ENCODE peak calls at places on chromosome 17, in six cellular contexts. P is stomach, K is ovary, Y is SK-N-SH, T is tibial nerve, O is hepatocyte. Z is an unnamed sample.

GRCh38 chr17:30236807-30237206 is 1.3 kb upstream of the SLC6A4 start:
- DNase-seq in T (peak; percentile 18), K (peak; percentile 54), P (peak; percentile 59), Y (peak; percentile 87), O (peak; percentile 68), Z (no peak)

GRCh38 chr17:39239640-39240314 is 14.0 kb upstream of the STAC2 start:
- DNase-seq in K (no peak), O (peak; percentile 68), Y (peak; percentile 72), T (no peak), P (peak; percentile 78), Z (no peak)

GRCh38 chr17:36482611-36483504 is 3.6 kb upstream of the ZNHIT3 start:
- DNase-seq in P (peak; percentile 91), K (peak; percentile 93), Y (peak; percentile 97), O (peak; percentile 89), T (peak; percentile 73), Z (peak; percentile 25)

GRCh38 chr17:39979021-39979660 is 1.5 kb upstream of the PSMD3 start:
- DNase-seq in T (no peak), P (no peak), Y (no peak), O (peak; percentile 63), K (no peak), Z (no peak)

GRCh38 chr17:28468781-28469180 is 4.7 kb upstream of the SLC13A2 start:
- DNase-seq in Y (no peak), K (no peak), P (no peak), T (no peak), O (no peak), Z (no peak)

GRCh38 chr17:76262732-76263344 is 2.3 kb upstream of the UBALD2 start:
- DNase-seq in Y (no peak), T (no peak), P (peak; percentile 80), K (no peak), O (peak; percentile 68), Z (no peak)

GRCh38 chr17:48374650-48375230 is 55.3 kb downstream of the SKAP1 start:
- DNase-seq in Y (peak; percentile 24), T (no peak), K (no peak), O (peak; percentile 26), P (peak; percentile 43), Z (no peak)

GRCh38 chr17:17376362-17376761 is 73.2 kb downstream of the NT5M start:
- DNase-seq in T (no peak), P (no peak), Y (no peak), O (peak; percentile 41), K (no peak), Z (no peak)

GRCh38 chr17:17351356-17351891 is 48.3 kb downstream of the NT5M start:
- DNase-seq in T (no peak), O (peak; percentile 5), Y (no peak), P (peak; percentile 10), K (peak; percentile 46), Z (no peak)

GRCh38 chr17:77131919-77132318 is 8.8 kb upstream of the SEC14L1 start:
- DNase-seq in Y (peak; percentile 66), P (peak; percentile 60), K (no peak), O (peak; percentile 67), T (no peak), Z (no peak)

GRCh38 chr17:21177854-21178600 is 35.9 kb downstream of the TMEM11 start:
- DNase-seq in T (no peak), Y (peak; percentile 8), P (peak; percentile 15), O (no peak), K (no peak), Z (peak; percentile 46)

GRCh38 chr17:32487460-32488176 is 825 bp downstream of the CDK5R1 start:
- DNase-seq in P (no peak), T (no peak), K (peak; percentile 55), Y (peak; percentile 76), O (peak; percentile 40), Z (no peak)

GRCh38 chr17:17395246-17395802 is 81.5 kb upstream of the MED9 start:
- DNase-seq in O (no peak), K (no peak), P (no peak), T (no peak), Y (no peak), Z (no peak)

GRCh38 chr17:60163108-60163784 is 13.5 kb downstream of the CA4 start:
- DNase-seq in T (no peak), P (no peak), O (peak; percentile 8), K (no peak), Y (peak; percentile 43), Z (no peak)

GRCh38 chr17:38443356-38444026 is 15.2 kb downstream of the ARHGAP23 start:
- DNase-seq in P (no peak), Y (no peak), T (no peak), O (no peak), K (no peak), Z (no peak)

GRCh38 chr17:39132192-39132600 is 19.2 kb downstream of the PLXDC1 start:
- DNase-seq in T (no peak), P (no peak), K (peak; percentile 71), Y (no peak), O (peak; percentile 39), Z (no peak)

GRCh38 chr17:60743812-60744211 is 66.2 kb downstream of the BCAS3 start:
- DNase-seq in Y (no peak), T (no peak), P (no peak), O (peak; percentile 6), K (no peak), Z (no peak)

GRCh38 chr17:31688704-31689103 is 170.3 kb downstream of the COPRS start:
- DNase-seq in T (no peak), O (no peak), Y (no peak), P (no peak), K (no peak), Z (no peak)

GRCh38 chr17:33901085-33901484 is 354.0 kb upstream of the CCL2 start:
- DNase-seq in K (no peak), O (no peak), Y (no peak), P (no peak), T (no peak), Z (no peak)

GRCh38 chr17:61139219-61139618 is 260.4 kb upstream of the TBX2 start:
- DNase-seq in O (no peak), P (peak; percentile 43), T (no peak), Y (no peak), K (no peak), Z (no peak)

GRCh38 chr17:4584125-4584834 is at the start of gene SMTNL2:
- DNase-seq in Y (peak; percentile 64), K (peak; percentile 89), P (no peak), T (no peak), O (peak; percentile 83), Z (no peak)

GRCh38 chr17:83080641-83081560 is 1.5 kb downstream of the METRNL start:
- DNase-seq in Y (peak; percentile 77), P (peak; percentile 45), K (peak; percentile 72), T (no peak), O (peak; percentile 77), Z (no peak)

DNA sequence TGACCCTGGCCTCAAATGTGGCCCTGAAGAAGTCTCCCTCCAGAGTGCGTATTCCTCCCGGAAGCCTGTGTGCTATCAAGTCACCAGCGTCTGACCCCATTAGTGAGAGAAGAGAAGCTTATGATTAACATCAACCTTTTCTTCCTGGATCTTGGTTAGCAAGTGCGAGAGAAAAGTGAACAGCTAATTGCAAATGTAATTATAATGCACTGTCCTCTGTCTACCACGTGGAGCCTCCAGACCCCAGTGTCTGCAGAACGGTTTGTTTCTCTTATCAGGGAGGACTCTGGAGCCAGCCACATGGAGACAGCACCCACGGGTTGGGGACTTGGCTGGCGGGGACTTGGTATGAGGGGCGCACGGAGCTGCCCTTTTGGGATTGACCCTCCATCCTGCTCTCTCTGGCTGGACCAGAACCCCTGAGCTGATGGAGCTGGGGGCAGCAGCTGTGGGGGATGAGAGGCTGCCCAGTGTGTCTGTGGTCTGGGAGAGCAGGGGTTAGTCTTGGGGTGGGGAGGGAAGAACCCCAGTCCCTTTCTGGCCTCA is 5.7 kb upstream of the TAC4 start:
- DNase-seq in O (no peak), P (no peak), Y (no peak), T (no peak), K (no peak), Z (no peak)
- H3K27ac ChIP-seq in O (no peak overlapping the region), P (no peak overlapping the region), Y (no peak overlapping the region), T (no peak overlapping the region), K (no peak overlapping the region), Z (no peak overlapping the region)

GRCh38 chr17:41271858-41272257 is 3.6 kb upstream of the KRTAP9-7 start:
- DNase-seq in P (no peak), K (no peak), T (no peak), O (no peak), Y (no peak), Z (no peak)
- H3K27ac ChIP-seq in P (no peak overlapping the region), K (no peak overlapping the region), T (no peak overlapping the region), O (no peak overlapping the region), Y (no peak overlapping the region), Z (no peak overlapping the region)

GRCh38 chr17:57579245-57579644 is 165.9 kb downstream of the CCDC182 start:
- DNase-seq in Y (no peak), T (no peak), O (no peak), P (no peak), K (no peak), Z (no peak)

GRCh38 chr17:57577751-57578607 is 167.1 kb downstream of the CCDC182 start:
- DNase-seq in K (peak; percentile 72), Y (peak; percentile 47), P (no peak), O (peak; percentile 58), T (peak; percentile 25), Z (no peak)

GRCh38 chr17:57574040-57574513 is 171.0 kb downstream of the CCDC182 start:
- DNase-seq in K (no peak), P (no peak), Y (no peak), O (peak; percentile 62), T (peak; percentile 21), Z (peak; percentile 27)

GRCh38 chr17:57578608-57578990 is 166.5 kb downstream of the CCDC182 start:
- DNase-seq in T (no peak), K (no peak), Y (no peak), O (no peak), P (no peak), Z (no peak)

GRCh38 chr17:57576744-57577143 is 168.4 kb downstream of the CCDC182 start:
- DNase-seq in T (no peak), P (no peak), Y (no peak), O (no peak), K (no peak), Z (no peak)
- H3K27ac ChIP-seq in T (peak overlapping the region; percentile 86), P (no peak overlapping the region), Y (no peak overlapping the region), O (no peak overlapping the region), K (peak overlapping the region; percentile 68), Z (no peak overlapping the region)

GRCh38 chr17:6110088-6110487 is 39.9 kb downstream of the WSCD1 start:
- DNase-seq in K (no peak), P (no peak), T (no peak), Y (no peak), O (no peak), Z (no peak)

GRCh38 chr17:6108382-6108781 is 38.2 kb downstream of the WSCD1 start:
- DNase-seq in Y (no peak), P (no peak), O (no peak), K (no peak), T (no peak), Z (no peak)

GRCh38 chr17:6109541-6109940 is 39.4 kb downstream of the WSCD1 start:
- DNase-seq in O (no peak), T (no peak), Y (no peak), K (no peak), P (no peak), Z (no peak)

GRCh38 chr17:6107791-6108190 is 37.6 kb downstream of the WSCD1 start:
- DNase-seq in K (no peak), P (no peak), T (no peak), O (no peak), Y (no peak), Z (no peak)

DNA sequence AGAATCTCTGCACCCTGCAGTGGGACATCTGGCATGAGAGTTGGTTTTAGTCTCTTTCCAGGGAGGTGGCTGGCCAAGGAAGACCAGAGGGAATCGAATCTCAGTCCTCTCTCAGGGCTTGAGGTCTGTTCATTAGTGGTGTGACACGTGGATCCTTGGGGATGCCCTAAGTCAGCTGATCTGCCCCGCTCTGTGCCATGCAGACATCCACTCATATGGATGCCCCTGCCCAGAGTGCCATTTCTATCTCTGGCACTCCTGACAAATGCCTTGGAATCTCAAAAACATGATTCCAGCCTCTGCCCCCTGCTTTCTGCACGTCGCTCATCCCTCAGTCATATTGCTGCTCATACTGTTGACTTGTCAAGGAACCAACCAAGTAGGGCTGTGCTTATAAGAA is 38.8 kb downstream of the WSCD1 start:
- DNase-seq in P (no peak), K (no peak), Y (no peak), O (no peak), T (no peak), Z (no peak)
- H3K27ac ChIP-seq in P (no peak overlapping the region), K (no peak overlapping the region), Y (no peak overlapping the region), O (no peak overlapping the region), T (no peak overlapping the region), Z (no peak overlapping the region)